ENCODE peak calls at places on chromosomes 5 and 9, in nine cellular contexts. W is right lobe of liver, G is A549, B is testis, A is prostate gland, M is IMR-90, U is HCT116, R is sigmoid colon, Q is breast epithelium. T is an unnamed sample.
A peak's percentile ranks its signal among the peaks of the same experiment; 100 is the strongest.

GRCh38 chr5:176535101-176535654 is 2.0 kb downstream of the RNF44 start:
- DNase-seq in W (no peak), M (peak; percentile 24), R (no peak), A (peak; percentile 40), Q (no peak), U (no peak), G (no peak), B (peak; percentile 32), T (peak; percentile 68)

GRCh38 chr9:87601175-87601574 is 103.5 kb downstream of the DAPK1 start:
- DNase-seq in G (no peak), R (peak; percentile 78), A (no peak), Q (no peak), U (no peak), B (peak; percentile 57), M (no peak), W (no peak), T (no peak)

GRCh38 chr5:75681125-75681830 is 36.0 kb downstream of the POC5 start:
- DNase-seq in U (peak; percentile 15), R (no peak), M (peak; percentile 60), Q (no peak), W (no peak), G (peak; percentile 31), B (no peak), A (no peak), T (no peak)

GRCh38 chr9:136676920-136677686 is 10.2 kb downstream of the AGPAT2 start:
- DNase-seq in B (no peak), G (no peak), Q (no peak), W (no peak), A (no peak), M (no peak), U (no peak), R (no peak), T (no peak)

GRCh38 chr5:34538026-34538672 is 118.0 kb upstream of the RAI14 start:
- DNase-seq in Q (no peak), W (no peak), B (no peak), U (no peak), M (peak; percentile 31), R (no peak), G (no peak), A (no peak), T (no peak)

GRCh38 chr5:155616779-155617392 is 603.3 kb downstream of the KIF4B start:
- DNase-seq in U (no peak), W (peak; percentile 58), Q (no peak), B (peak; percentile 41), M (no peak), G (peak; percentile 52), A (no peak), R (no peak), T (peak; percentile 50)

GRCh38 chr9:134957165-134957944 is 39.6 kb upstream of the FCN1 start:
- DNase-seq in W (peak; percentile 17), M (no peak), A (no peak), U (no peak), G (no peak), Q (no peak), R (no peak), B (no peak), T (no peak)

GRCh38 chr9:99778308-99778707 is 43.4 kb upstream of the NR4A3 start:
- DNase-seq in M (peak; percentile 89), U (peak; percentile 49), Q (no peak), R (no peak), G (peak; percentile 20), A (no peak), B (no peak), W (no peak), T (no peak)

DNA sequence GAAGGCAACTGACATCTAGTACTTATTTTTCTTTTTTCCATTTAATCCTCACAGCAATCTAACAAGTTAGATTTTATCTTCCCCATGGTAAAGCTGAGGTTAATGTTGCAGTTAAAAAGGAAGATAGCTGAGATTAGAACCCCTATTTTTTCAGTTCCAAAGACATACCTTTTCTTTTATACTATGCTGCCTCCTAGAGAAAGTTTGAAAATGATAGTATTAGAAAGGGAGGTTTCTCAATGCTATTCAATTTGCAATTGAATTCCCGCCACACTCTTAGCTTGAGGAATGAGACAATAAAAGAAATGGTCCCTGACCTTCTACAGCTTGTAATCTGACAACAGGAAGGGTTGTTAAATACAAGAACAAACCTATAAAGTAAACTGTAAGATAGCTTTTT is 195.9 kb upstream of the TRIM32 start:
- DNase-seq in Q (no peak), R (no peak), W (no peak), U (no peak), B (no peak), M (no peak), A (no peak), G (no peak), T (no peak)
- H3K27ac ChIP-seq in Q (no peak overlapping the region), R (no peak overlapping the region), W (no peak overlapping the region), U (no peak overlapping the region), B (no peak overlapping the region), M (no peak overlapping the region), A (no peak overlapping the region), G (peak overlapping the region; percentile 24), T (no peak overlapping the region)

GRCh38 chr5:5424736-5425135 is 2.3 kb downstream of the ICE1 start:
- DNase-seq in W (no peak), U (no peak), A (no peak), M (no peak), R (no peak), Q (no peak), G (no peak), B (no peak), T (no peak)

GRCh38 chr5:5421149-5421960 is 1.1 kb upstream of the ICE1 start:
- DNase-seq in B (no peak), Q (no peak), U (no peak), A (no peak), G (no peak), R (no peak), M (peak; percentile 5), W (no peak), T (no peak)

GRCh38 chr5:5420251-5420650 is 2.2 kb upstream of the ICE1 start:
- DNase-seq in U (no peak), G (no peak), M (no peak), W (no peak), R (no peak), B (no peak), Q (no peak), A (no peak), T (no peak)

GRCh38 chr5:5422819-5423515 is 490 bp downstream of the ICE1 start:
- DNase-seq in M (no peak), A (no peak), U (no peak), Q (no peak), B (peak; percentile 21), R (no peak), G (no peak), W (no peak), T (peak; percentile 8)

DNA sequence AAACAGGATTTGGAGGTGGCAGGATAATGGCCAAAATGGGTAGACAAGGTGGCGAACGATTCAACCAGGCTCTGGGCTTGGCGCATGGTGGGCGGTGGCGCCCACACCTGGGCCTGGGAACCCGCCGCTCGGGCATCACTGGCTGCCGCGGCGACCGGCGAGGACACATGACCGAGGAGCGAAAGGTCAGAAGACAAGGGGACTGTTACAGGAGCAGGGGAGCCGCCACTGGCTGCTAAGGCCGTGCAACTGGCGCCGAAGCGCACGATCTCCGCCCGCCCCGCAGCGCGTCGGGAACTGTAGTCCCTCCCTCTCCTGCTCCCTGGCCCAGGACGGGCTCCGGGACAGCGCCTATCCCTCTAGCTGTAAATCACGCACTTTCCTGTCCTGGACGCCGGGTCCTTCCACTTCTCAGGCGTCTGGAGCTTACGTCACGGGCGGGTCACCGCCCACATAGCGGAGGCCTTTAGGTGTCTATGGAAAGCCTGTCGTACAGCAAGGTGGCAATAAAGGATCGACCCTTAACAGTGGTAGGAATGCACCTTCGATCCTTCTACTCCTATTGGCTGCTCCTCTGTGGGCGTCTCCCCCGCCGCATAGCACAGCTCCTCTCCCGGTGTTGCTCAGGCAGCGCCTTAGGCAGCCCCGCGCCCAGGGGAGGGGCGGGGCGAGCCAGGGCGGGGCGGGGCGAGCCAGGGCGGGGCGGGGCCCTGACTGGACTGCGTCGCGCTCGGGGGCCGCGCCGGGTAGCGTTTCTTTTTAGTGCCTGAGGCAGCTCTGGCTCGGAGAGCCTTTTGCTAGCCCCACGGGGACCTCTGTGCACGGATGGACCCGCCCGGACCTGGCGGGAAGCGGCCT is at the start of gene ICE1:
- DNase-seq in A (peak; percentile 97), U (peak; percentile 96), W (peak; percentile 99), B (peak; percentile 98), Q (peak; percentile 98), G (peak; percentile 88), M (peak; percentile 97), R (peak; percentile 99), T (peak; percentile 98)
- TF ChIP-seq POLR2A in A (peak; percentile 68), U (peak; percentile 82), W (peak; percentile 86), B (no peak), Q (no peak), G (peak; percentile 95), M (peak; percentile 77), R (peak; percentile 70), T (peak; percentile 82)

GRCh38 chr9:112032009-112032408 is 135.4 kb downstream of the UGCG start:
- DNase-seq in W (no peak), A (no peak), U (no peak), Q (no peak), M (no peak), B (no peak), R (no peak), G (no peak), T (no peak)

GRCh38 chr9:112034216-112034611 is 137.6 kb downstream of the UGCG start:
- DNase-seq in Q (no peak), R (no peak), B (no peak), A (no peak), U (no peak), W (no peak), G (no peak), M (no peak), T (no peak)

GRCh38 chr9:112033237-112034215 is 136.9 kb downstream of the UGCG start:
- DNase-seq in B (no peak), U (no peak), M (no peak), Q (no peak), W (peak; percentile 78), R (no peak), G (no peak), A (no peak), T (no peak)

GRCh38 chr9:112031400-112031799 is 134.8 kb downstream of the UGCG start:
- DNase-seq in M (no peak), A (no peak), Q (no peak), W (no peak), G (no peak), B (no peak), R (no peak), U (no peak), T (no peak)

DNA sequence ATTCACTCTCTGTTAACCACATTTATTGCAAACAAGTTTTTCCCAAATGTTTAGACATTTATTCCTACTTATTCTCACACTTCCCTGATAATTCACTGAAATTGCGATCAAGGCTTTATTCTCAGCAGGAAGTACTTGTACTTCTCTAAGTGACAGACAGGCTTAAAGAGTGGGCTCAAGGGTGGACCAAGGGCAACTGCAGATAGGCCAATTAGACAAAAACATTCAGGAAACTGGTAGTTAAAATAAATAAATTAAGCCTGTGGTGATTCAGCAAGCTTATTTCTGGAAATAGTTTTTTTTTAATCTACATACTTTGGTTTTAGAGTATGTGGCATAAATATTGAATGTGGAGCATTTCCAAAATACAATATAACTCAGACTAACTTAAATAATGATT is 136.1 kb downstream of the UGCG start:
- DNase-seq in R (no peak), A (no peak), G (no peak), U (no peak), Q (no peak), M (peak; percentile 71), B (no peak), W (no peak), T (no peak)
- H3K27ac ChIP-seq in R (no peak overlapping the region), A (no peak overlapping the region), G (no peak overlapping the region), U (no peak overlapping the region), Q (no peak overlapping the region), M (peak overlapping the region; percentile 58), B (no peak overlapping the region), W (peak overlapping the region; percentile 51), T (no peak overlapping the region)

DNA sequence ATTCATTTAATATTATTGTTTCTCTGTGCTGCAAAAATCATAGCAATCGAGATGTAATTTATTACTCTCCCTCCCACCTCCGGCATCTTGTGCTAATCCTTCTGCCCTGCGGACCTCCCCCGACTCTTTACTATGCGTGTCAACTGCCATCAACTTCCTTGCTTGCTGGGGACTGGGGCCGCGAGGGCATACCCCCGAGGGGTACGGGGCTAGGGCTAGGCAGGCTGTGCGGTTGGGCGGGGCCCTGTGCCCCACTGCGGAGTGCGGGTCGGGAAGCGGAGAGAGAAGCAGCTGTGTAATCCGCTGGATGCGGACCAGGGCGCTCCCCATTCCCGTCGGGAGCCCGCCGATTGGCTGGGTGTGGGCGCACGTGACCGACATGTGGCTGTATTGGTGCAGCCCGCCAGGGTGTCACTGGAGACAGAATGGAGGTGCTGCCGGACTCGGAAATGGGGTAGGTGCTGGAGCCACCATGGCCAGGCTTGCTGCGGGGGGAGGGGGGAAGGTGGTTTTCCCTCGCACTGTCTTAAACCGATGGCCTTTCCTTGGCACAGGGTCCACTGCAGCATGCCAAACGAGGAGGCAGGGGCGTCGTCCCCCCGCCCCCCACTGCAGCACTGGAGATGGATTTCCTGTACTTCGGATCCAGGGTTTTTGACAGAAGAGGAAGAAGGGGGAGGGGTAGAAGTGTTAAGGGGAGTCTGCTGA is at the start of gene APC:
- DNase-seq in G (peak; percentile 51), B (peak; percentile 95), W (peak; percentile 84), Q (peak; percentile 86), M (peak; percentile 87), A (peak; percentile 72), U (peak; percentile 61), R (peak; percentile 97), T (peak; percentile 95)
- TF ChIP-seq POLR2A in G (no peak), B (no peak), W (no peak), Q (no peak), M (peak; percentile 22), A (peak; percentile 36), U (no peak), R (peak; percentile 21), T (peak; percentile 72)